ENCODE peak calls at places on chromosome 6, in nine cellular contexts. E is stomach, W is H1, C is endothelial cell of umbilical vein, J is transverse colon, B is breast epithelium, L is HCT116, K is suprapubic skin, X is esophagus muscularis mucosa. A is an unnamed sample.

GRCh38 chr6:100116409-100117194 is 122.6 kb upstream of the MCHR2 start:
- DNase-seq in E (no peak), W (peak), C (peak), J (peak), B (no peak), L (peak), K (no peak), X (no peak), A (no peak)

GRCh38 chr6:45543298-45544235 is 165.8 kb upstream of the SUPT3H start:
- DNase-seq in E (no peak), W (no peak), C (no peak), J (no peak), B (no peak), L (no peak), K (no peak), X (no peak), A (no peak)

GRCh38 chr6:159760602-159761057 is 1.2 kb upstream of the ACAT2 start:
- DNase-seq in E (no peak), W (peak), C (peak), J (no peak), B (no peak), L (no peak), K (no peak), X (no peak), A (no peak)

GRCh38 chr6:55925292-55925691 is 49.9 kb upstream of the BMP5 start:
- DNase-seq in E (no peak), W (no peak), C (peak), J (no peak), B (no peak), L (peak), K (no peak), X (no peak), A (no peak)

GRCh38 chr6:16205377-16206144 is 32.8 kb upstream of the GMPR start:
- DNase-seq in E (no peak), W (no peak), C (peak), J (no peak), B (no peak), L (no peak), K (no peak), X (no peak), A (no peak)

GRCh38 chr6:3162067-3162497 is 4.7 kb upstream of the TUBB2A start:
- DNase-seq in E (no peak), W (no peak), C (no peak), J (no peak), B (no peak), L (no peak), K (no peak), X (no peak), A (no peak)

GRCh38 chr6:31400467-31401289 is 2.7 kb upstream of the MICA start:
- DNase-seq in E (peak), W (peak), C (peak), J (peak), B (peak), L (peak), K (peak), X (peak), A (no peak)

GRCh38 chr6:96613291-96613999 is 50.5 kb downstream of the FHL5 start:
- DNase-seq in E (no peak), W (no peak), C (no peak), J (no peak), B (no peak), L (no peak), K (no peak), X (no peak), A (no peak)

GRCh38 chr6:46440133-46440532 is 51.1 kb downstream of the RCAN2 start:
- DNase-seq in E (no peak), W (no peak), C (no peak), J (no peak), B (no peak), L (no peak), K (no peak), X (no peak), A (no peak)

GRCh38 chr6:109865968-109866367 is 112.1 kb upstream of the GPR6 start:
- DNase-seq in E (no peak), W (peak), C (no peak), J (no peak), B (no peak), L (no peak), K (no peak), X (no peak), A (no peak)

GRCh38 chr6:169234634-169235033 is 19.0 kb downstream of the THBS2 start:
- DNase-seq in E (peak), W (no peak), C (no peak), J (no peak), B (no peak), L (no peak), K (peak), X (no peak), A (no peak)

GRCh38 chr6:153214439-153214838 is 83.4 kb upstream of the RGS17 start:
- DNase-seq in E (no peak), W (no peak), C (no peak), J (no peak), B (no peak), L (no peak), K (no peak), X (no peak), A (no peak)

GRCh38 chr6:56335733-56336132 is 88.4 kb upstream of the COL21A1 start:
- DNase-seq in E (no peak), W (no peak), C (peak), J (no peak), B (no peak), L (peak), K (no peak), X (no peak), A (no peak)

GRCh38 chr6:94862116-94862515 is 715.2 kb upstream of the MANEA start:
- DNase-seq in E (no peak), W (no peak), C (no peak), J (no peak), B (no peak), L (no peak), K (no peak), X (no peak), A (no peak)

GRCh38 chr6:41591122-41591521 is 44.9 kb downstream of the FOXP4 start:
- DNase-seq in E (no peak), W (no peak), C (no peak), J (no peak), B (no peak), L (no peak), K (no peak), X (no peak), A (no peak)

GRCh38 chr6:127190552-127190951 is 72.1 kb downstream of the RSPO3 start:
- DNase-seq in E (no peak), W (no peak), C (peak), J (no peak), B (no peak), L (peak), K (no peak), X (no peak), A (no peak)

GRCh38 chr6:37168809-37169457 is 1.0 kb upstream of the PIM1 start:
- DNase-seq in E (no peak), W (no peak), C (no peak), J (no peak), B (no peak), L (no peak), K (no peak), X (no peak), A (no peak)

GRCh38 chr6:52726193-52726542 is 37.1 kb downstream of the GSTA2 start:
- DNase-seq in E (no peak), W (no peak), C (no peak), J (no peak), B (no peak), L (no peak), K (no peak), X (no peak), A (no peak)

GRCh38 chr6:74431873-74432272 is 735.9 kb downstream of the CD109 start:
- DNase-seq in E (no peak), W (no peak), C (no peak), J (no peak), B (no peak), L (no peak), K (no peak), X (no peak), A (no peak)

GRCh38 chr6:156845447-156845846 is 68.3 kb downstream of the ARID1B start:
- DNase-seq in E (no peak), W (no peak), C (no peak), J (no peak), B (no peak), L (no peak), K (no peak), X (no peak), A (no peak)

GRCh38 chr6:30325873-30326445 is 768 bp upstream of the TRIM39 start:
- DNase-seq in E (no peak), W (peak), C (no peak), J (no peak), B (no peak), L (peak), K (no peak), X (no peak), A (no peak)

GRCh38 chr6:29702519-29703103 is 20.6 kb upstream of the HLA-F start:
- DNase-seq in E (peak), W (peak), C (peak), J (peak), B (no peak), L (peak), K (no peak), X (no peak), A (no peak)

GRCh38 chr6:11761744-11762620 is 16.6 kb downstream of the ADTRP start:
- DNase-seq in E (no peak), W (no peak), C (no peak), J (peak), B (no peak), L (no peak), K (no peak), X (no peak), A (no peak)

GRCh38 chr6:127589135-127589534 is 12.2 kb downstream of the C6orf58 start:
- DNase-seq in E (no peak), W (no peak), C (no peak), J (no peak), B (no peak), L (no peak), K (no peak), X (no peak), A (no peak)

GRCh38 chr6:84197708-84198107 is 29.7 kb downstream of the CEP162 start:
- DNase-seq in E (no peak), W (no peak), C (peak), J (no peak), B (no peak), L (no peak), K (no peak), X (no peak), A (no peak)

DNA sequence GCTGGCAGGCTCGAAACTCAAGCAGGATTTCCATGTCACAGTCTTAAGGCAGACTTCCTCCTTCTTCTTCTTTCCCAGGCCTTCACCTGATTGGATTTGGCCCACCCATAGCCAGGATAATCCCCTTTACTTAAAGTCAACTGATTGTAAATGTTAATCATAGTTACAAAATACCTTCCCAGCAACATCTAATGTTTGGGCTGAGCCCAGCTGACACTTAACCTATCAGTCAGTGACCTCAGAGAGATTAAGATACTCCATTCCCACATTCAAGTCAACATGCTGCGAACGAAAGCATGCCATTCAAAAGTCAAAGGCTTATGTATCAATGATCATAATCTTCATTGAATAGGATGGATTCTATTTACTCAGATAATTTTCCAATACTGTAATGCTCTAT is 16.0 kb downstream of the MAP7 start:
- DNase-seq in E (no peak), W (no peak), C (no peak), J (no peak), B (no peak), L (no peak), K (no peak), X (no peak), A (no peak)
- TF ChIP-seq POLR2AphosphoS5 in E (no peak), W (no peak), C (no peak), J (no peak), B (no peak), L (no peak), K (no peak), X (no peak), A (no peak)

GRCh38 chr6:26404534-26404933 is 2.5 kb downstream of the BTN3A1 start:
- DNase-seq in E (no peak), W (no peak), C (no peak), J (no peak), B (no peak), L (no peak), K (no peak), X (no peak), A (no peak)

GRCh38 chr6:26400626-26401025 is 1.4 kb upstream of the BTN3A1 start:
- DNase-seq in E (no peak), W (no peak), C (no peak), J (no peak), B (no peak), L (no peak), K (no peak), X (no peak), A (no peak)

GRCh38 chr6:26401389-26401986 is 587 bp upstream of the BTN3A1 start:
- DNase-seq in E (no peak), W (no peak), C (no peak), J (no peak), B (no peak), L (no peak), K (no peak), X (no peak), A (no peak)

GRCh38 chr6:26403888-26404287 is 1.8 kb downstream of the BTN3A1 start:
- DNase-seq in E (no peak), W (no peak), C (no peak), J (no peak), B (no peak), L (no peak), K (no peak), X (no peak), A (no peak)

DNA sequence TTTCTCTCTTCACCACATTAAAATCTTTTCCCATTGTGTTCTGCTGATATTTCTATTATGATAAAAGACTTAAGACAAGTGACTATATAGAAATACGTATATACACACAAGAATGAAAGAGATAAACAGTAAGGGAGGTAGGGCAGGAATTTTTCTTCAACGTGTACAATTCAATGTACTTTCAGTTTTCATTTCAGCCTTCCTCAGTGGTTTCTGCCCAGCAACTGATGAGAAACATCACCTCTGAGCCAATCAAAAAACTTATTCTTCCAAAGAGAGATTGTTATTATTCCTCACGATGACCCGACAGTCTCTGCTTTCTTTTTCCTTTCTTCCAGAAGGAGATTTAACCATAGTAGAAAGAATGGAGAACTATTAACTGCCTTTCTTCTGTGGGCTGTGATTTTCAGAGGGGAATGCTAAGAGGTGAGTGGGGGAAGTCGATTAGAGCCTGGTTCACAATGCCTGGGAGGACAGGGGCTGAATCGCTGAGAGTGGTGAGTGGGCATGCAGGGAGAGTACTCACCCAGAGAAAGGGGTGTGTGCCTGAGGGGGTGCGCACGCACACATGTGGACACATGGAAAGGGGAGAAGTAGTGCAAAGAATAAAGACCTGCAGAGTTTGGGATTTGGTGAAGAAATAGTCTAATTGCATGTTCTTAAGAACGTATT is at the start of gene BTN3A1:
- DNase-seq in E (peak), W (peak), C (peak), J (peak), B (peak), L (peak), K (no peak), X (peak), A (no peak)
- TF ChIP-seq POLR2AphosphoS5 in E (no peak), W (no peak), C (no peak), J (no peak), B (no peak), L (peak), K (no peak), X (peak), A (no peak)

GRCh38 chr6:1103027-1103426 is 208.9 kb upstream of the FOXQ1 start:
- DNase-seq in E (no peak), W (no peak), C (no peak), J (no peak), B (no peak), L (no peak), K (no peak), X (no peak), A (no peak)
- TF ChIP-seq POLR2AphosphoS5 in E (no peak), W (no peak), C (no peak), J (no peak), B (no peak), L (no peak), K (no peak), X (no peak), A (no peak)

GRCh38 chr6:149727793-149728498 is 10.0 kb upstream of the LATS1 start:
- DNase-seq in E (no peak), W (no peak), C (no peak), J (no peak), B (no peak), L (no peak), K (no peak), X (no peak), A (no peak)
- TF ChIP-seq POLR2AphosphoS5 in E (no peak), W (no peak), C (no peak), J (no peak), B (no peak), L (no peak), K (no peak), X (no peak), A (no peak)

DNA sequence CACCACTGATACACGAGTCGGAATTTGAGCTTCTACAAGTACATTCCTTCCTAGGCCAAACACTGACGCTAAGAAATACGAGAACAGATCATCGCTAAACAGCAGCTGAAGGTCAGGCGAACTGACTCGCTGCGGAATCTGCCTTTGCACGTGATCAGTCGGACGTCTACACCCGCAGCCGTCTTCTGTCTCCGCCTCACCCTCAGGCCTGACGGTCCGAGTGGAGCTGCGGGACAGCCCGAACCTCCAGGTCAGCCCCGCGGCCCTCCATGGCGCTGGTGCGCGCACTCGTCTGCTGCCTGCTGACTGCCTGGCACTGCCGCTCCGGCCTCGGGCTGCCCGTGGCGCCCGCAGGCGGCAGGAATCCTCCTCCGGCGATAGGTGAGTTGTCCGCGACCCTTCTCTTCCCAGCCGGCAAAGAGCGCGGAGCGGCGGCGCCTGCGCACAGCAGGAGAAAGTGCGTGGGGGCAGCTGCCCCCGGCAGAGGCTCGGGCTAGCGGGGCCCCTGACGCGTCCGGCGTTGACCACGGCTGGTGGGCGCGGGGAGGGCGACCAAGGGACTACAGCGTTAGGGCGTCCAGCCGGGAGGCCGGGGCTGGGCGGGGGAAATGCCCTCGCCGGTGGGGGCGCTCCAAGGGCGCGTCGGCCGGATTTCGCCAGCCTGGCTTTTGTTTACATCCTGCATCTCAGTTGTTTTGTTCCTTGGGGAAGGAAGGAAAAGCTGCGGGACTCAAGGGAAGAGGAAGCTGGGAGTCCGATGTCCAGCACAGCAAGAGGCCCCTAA is at the start of gene SMPDL3A:
- DNase-seq in E (peak), W (peak), C (peak), J (peak), B (peak), L (peak), K (peak), X (no peak), A (no peak)
- TF ChIP-seq POLR2AphosphoS5 in E (peak), W (peak), C (peak), J (peak), B (peak), L (peak), K (no peak), X (peak), A (peak)

GRCh38 chr6:113564401-113565161 is 292.6 kb upstream of the MARCKS start:
- DNase-seq in E (peak), W (peak), C (peak), J (peak), B (peak), L (no peak), K (peak), X (peak), A (peak)

GRCh38 chr6:113565306-113565705 is 291.8 kb upstream of the MARCKS start:
- DNase-seq in E (no peak), W (no peak), C (no peak), J (no peak), B (no peak), L (no peak), K (no peak), X (no peak), A (no peak)

GRCh38 chr6:113560376-113560775 is 296.8 kb upstream of the MARCKS start:
- DNase-seq in E (no peak), W (no peak), C (peak), J (no peak), B (no peak), L (no peak), K (no peak), X (no peak), A (no peak)

GRCh38 chr6:113560908-113561307 is 296.2 kb upstream of the MARCKS start:
- DNase-seq in E (no peak), W (no peak), C (peak), J (no peak), B (no peak), L (peak), K (no peak), X (no peak), A (no peak)

DNA sequence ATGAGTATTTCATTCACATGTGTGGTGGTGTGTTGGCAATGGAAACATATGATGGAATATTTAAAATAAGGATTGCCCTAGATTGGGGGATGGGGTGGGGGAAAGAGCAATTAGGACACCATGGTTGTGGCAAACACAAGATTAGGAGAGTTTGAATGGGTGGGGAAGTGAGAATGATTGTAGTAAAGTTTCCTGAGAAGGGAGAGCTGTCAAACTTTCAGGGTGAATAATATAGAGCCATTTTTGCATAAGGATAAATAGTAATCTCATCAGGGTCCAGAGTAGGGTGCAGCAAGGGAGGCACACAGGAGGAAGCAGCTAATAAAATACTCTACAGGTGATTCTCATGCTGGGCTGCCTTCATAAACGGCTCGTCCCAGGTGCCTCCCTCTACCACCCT is 294.9 kb upstream of the MARCKS start:
- DNase-seq in E (no peak), W (no peak), C (no peak), J (no peak), B (no peak), L (no peak), K (no peak), X (no peak), A (no peak)
- TF ChIP-seq POLR2AphosphoS5 in E (no peak), W (no peak), C (no peak), J (no peak), B (no peak), L (no peak), K (no peak), X (no peak), A (no peak)

GRCh38 chr6:82144852-82145332 is 102.7 kb downstream of the IBTK start:
- DNase-seq in E (peak), W (no peak), C (peak), J (peak), B (peak), L (peak), K (no peak), X (no peak), A (no peak)
- TF ChIP-seq POLR2AphosphoS5 in E (no peak), W (no peak), C (no peak), J (no peak), B (peak), L (peak), K (peak), X (no peak), A (peak)

GRCh38 chr6:88161921-88162320 is 4.2 kb downstream of the CNR1 start:
- DNase-seq in E (no peak), W (no peak), C (no peak), J (no peak), B (no peak), L (no peak), K (no peak), X (no peak), A (no peak)
- TF ChIP-seq POLR2AphosphoS5 in E (no peak), W (no peak), C (no peak), J (no peak), B (no peak), L (no peak), K (no peak), X (no peak), A (no peak)

GRCh38 chr6:5351552-5351951 is 90.2 kb downstream of the FARS2 start:
- DNase-seq in E (no peak), W (no peak), C (no peak), J (no peak), B (no peak), L (no peak), K (no peak), X (no peak), A (no peak)
- TF ChIP-seq POLR2AphosphoS5 in E (no peak), W (no peak), C (no peak), J (no peak), B (no peak), L (no peak), K (no peak), X (no peak), A (no peak)